ENCODE peak calls at places on chromosomes 1 and 21, in six cellular contexts. E, P, J, Z, W and S are unnamed samples.

GRCh38 chr1:72845342-72845741 is 563.0 kb upstream of the NEGR1 start:
- DNase-seq in J (peak), Z (peak), E (peak), W (peak), P (no peak), S (no peak)

GRCh38 chr1:187264995-187265602 is 436.4 kb downstream of the PLA2G4A start:
- DNase-seq in E (peak), J (peak), W (peak), Z (no peak), P (peak), S (peak)

GRCh38 chr1:93595266-93595665 is 86.4 kb downstream of the BCAR3 start:
- DNase-seq in Z (no peak), J (peak), W (no peak), P (no peak), E (no peak), S (no peak)

GRCh38 chr1:203465146-203465798 is 10.3 kb upstream of the PRELP start:
- DNase-seq in E (no peak), P (no peak), Z (no peak), W (no peak), J (no peak), S (no peak)

GRCh38 chr1:201307760-201308499 is 24.6 kb downstream of the PKP1 start:
- DNase-seq in J (no peak), E (peak), Z (no peak), P (no peak), W (no peak), S (no peak)

GRCh38 chr1:247407180-247407616 is 8.8 kb upstream of the NLRP3 start:
- DNase-seq in J (peak), Z (peak), E (peak), W (no peak), P (no peak), S (no peak)

GRCh38 chr21:45818276-45818903 is 163.2 kb upstream of the COL6A1 start:
- DNase-seq in E (no peak), J (no peak), P (peak), W (peak), Z (no peak), S (no peak)

GRCh38 chr1:206505702-206506375 is 1.5 kb upstream of the RASSF5 start:
- DNase-seq in P (peak), Z (peak), W (peak), J (peak), E (no peak), S (peak)